ENCODE peak calls at places on chromosomes 2 and 18, in four cellular contexts. K is bronchial epithelial cell, J is prostate gland, Z is cardiac muscle cell. C is an unnamed sample.

GRCh38 chr2:99552529-99552928 is 62.7 kb upstream of the REV1 start:
- DNase-seq in Z (no peak), J (peak), K (no peak), C (no peak)

GRCh38 chr2:8049851-8050571 is 631.8 kb upstream of the ID2 start:
- DNase-seq in Z (no peak), J (no peak), K (peak), C (no peak)

GRCh38 chr2:36270758-36271157 is 84.8 kb upstream of the CRIM1 start:
- DNase-seq in J (no peak), Z (no peak), K (no peak), C (no peak)

GRCh38 chr2:53490659-53491058 is 276.9 kb upstream of the CHAC2 start:
- DNase-seq in J (no peak), Z (peak), K (peak), C (no peak)

GRCh38 chr2:208373460-208374089 is 33.0 kb upstream of the PTH2R start:
- DNase-seq in K (peak), Z (peak), J (peak), C (no peak)

GRCh38 chr2:173997269-173997668 is 32.1 kb upstream of the SP3 start:
- DNase-seq in Z (peak), K (peak), J (peak), C (peak)

GRCh38 chr2:225072444-225072843 is 30.2 kb upstream of the DOCK10 start:
- DNase-seq in K (no peak), Z (no peak), J (no peak), C (no peak)

GRCh38 chr2:54482725-54483124 is 26.6 kb downstream of the SPTBN1 start:
- DNase-seq in Z (peak), J (no peak), K (peak), C (peak)

GRCh38 chr18:24791736-24792135 is 331.3 kb downstream of the HRH4 start:
- DNase-seq in Z (no peak), J (no peak), K (no peak), C (no peak)

GRCh38 chr2:166106431-166107015 is 21.3 kb downstream of the SCN1A start:
- DNase-seq in Z (peak), J (no peak), K (peak), C (no peak)

GRCh38 chr2:200415455-200415854 is 94.4 kb downstream of the KCTD18 start:
- DNase-seq in K (no peak), Z (no peak), J (no peak), C (no peak)

GRCh38 chr2:237835372-237835771 is 24.1 kb upstream of the RAMP1 start:
- DNase-seq in J (no peak), K (no peak), Z (no peak), C (no peak)

GRCh38 chr2:11738589-11739436 is 7.6 kb upstream of the LPIN1 start:
- DNase-seq in K (no peak), J (no peak), Z (peak), C (peak)

GRCh38 chr18:58514773-58515172 is 114.1 kb downstream of the ALPK2 start:
- DNase-seq in K (no peak), J (no peak), Z (no peak), C (peak)

GRCh38 chr2:229417906-229418305 is 146.8 kb upstream of the PID1 start:
- DNase-seq in K (no peak), J (no peak), Z (no peak), C (no peak)

GRCh38 chr18:57436965-57437333 is 1.8 kb downstream of the ONECUT2 start:
- DNase-seq in Z (no peak), J (no peak), K (no peak), C (no peak)

GRCh38 chr2:68237404-68237803 is 14.9 kb downstream of the PPP3R1 start:
- DNase-seq in K (peak), J (no peak), Z (peak), C (no peak)

GRCh38 chr2:235827585-235827992 is 333.7 kb downstream of the AGAP1 start:
- DNase-seq in J (no peak), K (peak), Z (peak), C (no peak)

GRCh38 chr2:224802407-224802806 is 86.2 kb upstream of the CCDC195 start:
- DNase-seq in Z (peak), J (no peak), K (peak), C (no peak)

GRCh38 chr2:135945521-135945920 is 39.9 kb downstream of the DARS1 start:
- DNase-seq in J (no peak), K (no peak), Z (no peak), C (no peak)

GRCh38 chr2:53403836-53404413 is 363.7 kb upstream of the CHAC2 start:
- DNase-seq in K (peak), J (no peak), Z (peak), C (no peak)

GRCh38 chr2:101883860-101884259 is 107.9 kb upstream of the IL1R2 start:
- DNase-seq in Z (peak), K (peak), J (peak), C (no peak)

GRCh38 chr2:10400568-10400977 is 47.6 kb downstream of the ODC1 start:
- DNase-seq in Z (no peak), J (no peak), K (no peak), C (no peak)

GRCh38 chr2:97095661-97096060 is 979 bp upstream of the FAHD2B start:
- DNase-seq in K (no peak), Z (no peak), J (no peak), C (no peak)

GRCh38 chr2:118374974-118375745 is 286.9 kb downstream of the INSIG2 start:
- DNase-seq in J (no peak), K (no peak), Z (no peak), C (no peak)

GRCh38 chr2:38474058-38474457 is 97.0 kb upstream of the ATL2 start:
- DNase-seq in J (no peak), Z (peak), K (peak), C (no peak)

GRCh38 chr2:217691920-217692666 is 310.7 kb downstream of the TNS1 start:
- DNase-seq in J (no peak), Z (peak), K (no peak), C (peak)

GRCh38 chr2:30808695-30809094 is 1.4 kb upstream of the CAPN13 start:
- DNase-seq in Z (no peak), J (no peak), K (no peak), C (no peak)

GRCh38 chr18:63199743-63200241 is 119.8 kb downstream of the BCL2 start:
- DNase-seq in J (no peak), K (no peak), Z (no peak), C (no peak)

GRCh38 chr2:71830497-71831207 is 317.0 kb downstream of the CYP26B1 start:
- DNase-seq in J (no peak), Z (no peak), K (no peak), C (no peak)

GRCh38 chr2:212892193-212892592 is 259.2 kb downstream of the IKZF2 start:
- DNase-seq in Z (peak), J (no peak), K (peak), C (no peak)

GRCh38 chr2:75716406-75716805 is 5.7 kb upstream of the GCFC2 start:
- DNase-seq in K (no peak), J (no peak), Z (peak), C (no peak)

GRCh38 chr2:72211777-72212515 is 64.3 kb upstream of the CYP26B1 start:
- DNase-seq in J (no peak), K (no peak), Z (peak), C (no peak)

GRCh38 chr2:18077211-18077610 is 198.7 kb downstream of the KCNS3 start:
- DNase-seq in J (no peak), K (no peak), Z (no peak), C (no peak)

GRCh38 chr18:5543036-5543671 is 643 bp downstream of the EPB41L3 start:
- DNase-seq in K (no peak), J (no peak), Z (no peak), C (no peak)
- H3K4me3 ChIP-seq in K (no peak), J (peak), Z (peak), C (peak)

GRCh38 chr2:15937882-15938802 is 2.2 kb upstream of the MYCN start:
- DNase-seq in K (no peak), J (no peak), Z (no peak), C (no peak)

GRCh38 chr2:15940661-15941482 is 522 bp downstream of the MYCN start:
- DNase-seq in J (no peak), K (no peak), Z (no peak), C (no peak)

GRCh38 chr2:15939854-15940660 is at the start of gene MYCN:
- DNase-seq in Z (peak), K (peak), J (peak), C (no peak)

GRCh38 chr2:15938803-15939555 is 1.4 kb upstream of the MYCN start:
- DNase-seq in Z (no peak), K (no peak), J (no peak), C (no peak)

GRCh38 chr2:15939556-15939853 is 845 bp upstream of the MYCN start:
- DNase-seq in Z (no peak), J (peak), K (no peak), C (no peak)
- TF ChIP-seq CTCF in Z (no peak), J (no peak), K (no peak), C (no peak)

DNA sequence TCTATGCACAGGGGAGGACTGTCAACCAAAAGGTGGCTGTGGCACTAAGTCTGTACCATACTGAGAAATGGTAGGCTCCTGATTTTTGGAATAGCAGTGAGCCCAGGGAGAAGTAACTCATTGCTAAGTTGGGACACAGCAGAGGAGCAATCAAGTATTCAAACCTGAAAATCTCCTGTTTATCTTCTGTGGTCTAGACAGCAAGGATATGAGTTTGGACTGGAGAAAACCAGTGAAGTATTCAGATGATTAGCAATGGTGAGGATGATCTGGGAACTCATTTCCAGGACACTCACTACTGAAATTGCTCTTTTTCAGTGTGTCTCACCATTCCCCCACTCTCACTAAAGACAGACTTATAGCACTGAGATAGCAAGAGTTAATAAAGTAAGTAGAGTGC is 112.0 kb downstream of the GULP1 start:
- DNase-seq in K (no peak), Z (no peak), J (no peak), C (no peak)
- H3K4me3 ChIP-seq in K (no peak), Z (no peak), J (no peak), C (no peak)

GRCh38 chr2:20595439-20596192 is 55.3 kb downstream of the HS1BP3 start:
- DNase-seq in J (no peak), K (peak), Z (peak), C (peak)
- TF ChIP-seq CTCF in J (no peak), K (no peak), Z (no peak), C (no peak)